ENCODE peak calls at places on chromosome 21, in five cellular contexts. Z, A, F, G and L are unnamed samples.

GRCh38 chr21:45615145-45615711 is 28.3 kb upstream of the PCBP3 start:
- DNase-seq in G (peak), Z (no peak), F (peak), A (no peak), L (no peak)

GRCh38 chr21:17613242-17613676 is 558 bp upstream of the BTG3 start:
- DNase-seq in F (no peak), A (no peak), G (peak), Z (peak), L (no peak)

GRCh38 chr21:42781981-42782722 is 97.2 kb downstream of the WDR4 start:
- DNase-seq in A (no peak), F (no peak), G (no peak), Z (no peak), L (no peak)

GRCh38 chr21:38267136-38267535 is 10.3 kb downstream of the KCNJ15 start:
- DNase-seq in A (no peak), Z (no peak), F (no peak), G (no peak), L (no peak)

GRCh38 chr21:45142469-45142868 is 68.1 kb downstream of the ADARB1 start:
- DNase-seq in F (no peak), Z (no peak), G (no peak), A (no peak), L (no peak)

GRCh38 chr21:42315296-42315891 is at the start of gene TFF3:
- DNase-seq in Z (no peak), A (peak), F (no peak), G (no peak), L (no peak)

GRCh38 chr21:45405819-45406762 is 1.1 kb downstream of the COL18A1 start:
- DNase-seq in Z (no peak), A (peak), F (no peak), G (no peak), L (no peak)

GRCh38 chr21:15171546-15171945 is 106.7 kb upstream of the NRIP1 start:
- DNase-seq in Z (no peak), G (no peak), F (no peak), A (no peak), L (no peak)

GRCh38 chr21:44866780-44867179 is 6.7 kb downstream of the PTTG1IP start:
- DNase-seq in A (no peak), G (no peak), F (no peak), Z (no peak), L (no peak)

GRCh38 chr21:37700641-37701202 is 215.5 kb downstream of the KCNJ6 start:
- DNase-seq in G (no peak), F (no peak), A (peak), Z (no peak), L (peak)